ENCODE peak calls at places on chromosome 2, in eight cellular contexts. One of them, this sample, is unnamed.

GRCh38 chr2:214103199-214104001 is 307.5 kb upstream of the VWC2L start:
- DNase-seq in Panc1: no peak
- DNase-seq in cardiac muscle cell: no peak
- DNase-seq in right atrium auricular region: no peak
- DNase-seq in left ventricle myocardium inferior: no peak
- DNase-seq in neural progenitor cell: no peak
- DNase-seq in adrenal gland: no peak
- DNase-seq in AG04450: no peak
- DNase-seq in this sample: no peak

GRCh38 chr2:216181351-216181750 is 72.2 kb downstream of the XRCC5 start:
- DNase-seq in Panc1: no peak
- DNase-seq in cardiac muscle cell: no peak
- DNase-seq in right atrium auricular region: no peak
- DNase-seq in left ventricle myocardium inferior: no peak
- DNase-seq in neural progenitor cell: peak
- DNase-seq in adrenal gland: no peak
- DNase-seq in AG04450: no peak
- DNase-seq in this sample: no peak

GRCh38 chr2:132392211-132392610 is 24.4 kb upstream of the GPR39 start:
- DNase-seq in Panc1: no peak
- DNase-seq in cardiac muscle cell: no peak
- DNase-seq in right atrium auricular region: no peak
- DNase-seq in left ventricle myocardium inferior: no peak
- DNase-seq in neural progenitor cell: peak
- DNase-seq in adrenal gland: no peak
- DNase-seq in AG04450: no peak
- DNase-seq in this sample: no peak

GRCh38 chr2:84906108-84906899 is 848 bp downstream of the TMSB10 start:
- DNase-seq in Panc1: no peak
- DNase-seq in cardiac muscle cell: no peak
- DNase-seq in right atrium auricular region: peak
- DNase-seq in left ventricle myocardium inferior: peak
- DNase-seq in neural progenitor cell: peak
- DNase-seq in adrenal gland: peak
- DNase-seq in AG04450: no peak
- DNase-seq in this sample: no peak

GRCh38 chr2:170276056-170276455 is 98.1 kb downstream of the MYO3B start:
- DNase-seq in Panc1: no peak
- DNase-seq in cardiac muscle cell: no peak
- DNase-seq in right atrium auricular region: no peak
- DNase-seq in left ventricle myocardium inferior: no peak
- DNase-seq in neural progenitor cell: no peak
- DNase-seq in adrenal gland: no peak
- DNase-seq in AG04450: no peak
- DNase-seq in this sample: no peak

GRCh38 chr2:192500550-192501200 is 305.9 kb upstream of the TMEFF2 start:
- DNase-seq in Panc1: no peak
- DNase-seq in cardiac muscle cell: peak
- DNase-seq in right atrium auricular region: no peak
- DNase-seq in left ventricle myocardium inferior: no peak
- DNase-seq in neural progenitor cell: no peak
- DNase-seq in adrenal gland: no peak
- DNase-seq in AG04450: peak
- DNase-seq in this sample: peak

GRCh38 chr2:12787891-12788783 is 71.4 kb downstream of the TRIB2 start:
- DNase-seq in Panc1: no peak
- DNase-seq in cardiac muscle cell: peak
- DNase-seq in right atrium auricular region: no peak
- DNase-seq in left ventricle myocardium inferior: peak
- DNase-seq in neural progenitor cell: no peak
- DNase-seq in adrenal gland: no peak
- DNase-seq in AG04450: no peak
- DNase-seq in this sample: peak

GRCh38 chr2:47223980-47224379 is 68.9 kb upstream of the STPG4 start:
- DNase-seq in Panc1: no peak
- DNase-seq in cardiac muscle cell: peak
- DNase-seq in right atrium auricular region: no peak
- DNase-seq in left ventricle myocardium inferior: no peak
- DNase-seq in neural progenitor cell: no peak
- DNase-seq in adrenal gland: no peak
- DNase-seq in AG04450: no peak
- DNase-seq in this sample: no peak

GRCh38 chr2:221476195-221476594 is 95.9 kb downstream of the EPHA4 start:
- DNase-seq in Panc1: no peak
- DNase-seq in cardiac muscle cell: no peak
- DNase-seq in right atrium auricular region: no peak
- DNase-seq in left ventricle myocardium inferior: no peak
- DNase-seq in neural progenitor cell: no peak
- DNase-seq in adrenal gland: no peak
- DNase-seq in AG04450: no peak
- DNase-seq in this sample: no peak

GRCh38 chr2:221477697-221478096 is 94.4 kb downstream of the EPHA4 start:
- DNase-seq in Panc1: no peak
- DNase-seq in cardiac muscle cell: no peak
- DNase-seq in right atrium auricular region: no peak
- DNase-seq in left ventricle myocardium inferior: no peak
- DNase-seq in neural progenitor cell: no peak
- DNase-seq in adrenal gland: no peak
- DNase-seq in AG04450: no peak
- DNase-seq in this sample: no peak

GRCh38 chr2:221480251-221480650 is 91.9 kb downstream of the EPHA4 start:
- DNase-seq in Panc1: no peak
- DNase-seq in cardiac muscle cell: no peak
- DNase-seq in right atrium auricular region: no peak
- DNase-seq in left ventricle myocardium inferior: no peak
- DNase-seq in neural progenitor cell: no peak
- DNase-seq in adrenal gland: no peak
- DNase-seq in AG04450: no peak
- DNase-seq in this sample: no peak

GRCh38 chr2:221482581-221483140 is 89.4 kb downstream of the EPHA4 start:
- DNase-seq in Panc1: no peak
- DNase-seq in cardiac muscle cell: no peak
- DNase-seq in right atrium auricular region: no peak
- DNase-seq in left ventricle myocardium inferior: no peak
- DNase-seq in neural progenitor cell: no peak
- DNase-seq in adrenal gland: peak
- DNase-seq in AG04450: no peak
- DNase-seq in this sample: no peak

GRCh38 chr2:221478106-221478863 is 93.8 kb downstream of the EPHA4 start:
- DNase-seq in Panc1: no peak
- DNase-seq in cardiac muscle cell: no peak
- DNase-seq in right atrium auricular region: no peak
- DNase-seq in left ventricle myocardium inferior: no peak
- DNase-seq in neural progenitor cell: no peak
- DNase-seq in adrenal gland: no peak
- DNase-seq in AG04450: no peak
- DNase-seq in this sample: no peak
- H3K27ac ChIP-seq in Panc1: no peak
- H3K27ac ChIP-seq in cardiac muscle cell: no peak
- H3K27ac ChIP-seq in right atrium auricular region: peak
- H3K27ac ChIP-seq in left ventricle myocardium inferior: peak
- H3K27ac ChIP-seq in neural progenitor cell: peak
- H3K27ac ChIP-seq in adrenal gland: no peak
- H3K27ac ChIP-seq in AG04450: no peak
- H3K27ac ChIP-seq in this sample: no peak

GRCh38 chr2:63692002-63692606 is 103.3 kb downstream of the MDH1 start:
- DNase-seq in Panc1: peak
- DNase-seq in cardiac muscle cell: peak
- DNase-seq in right atrium auricular region: no peak
- DNase-seq in left ventricle myocardium inferior: no peak
- DNase-seq in neural progenitor cell: peak
- DNase-seq in adrenal gland: peak
- DNase-seq in AG04450: no peak
- DNase-seq in this sample: peak
- TF ChIP-seq CTCF in Panc1: peak
- TF ChIP-seq CTCF in cardiac muscle cell: peak
- TF ChIP-seq CTCF in right atrium auricular region: peak
- TF ChIP-seq CTCF in left ventricle myocardium inferior: peak
- TF ChIP-seq CTCF in neural progenitor cell: peak
- TF ChIP-seq CTCF in adrenal gland: peak
- TF ChIP-seq CTCF in AG04450: peak
- TF ChIP-seq CTCF in this sample: peak

GRCh38 chr2:197296861-197297260 is 13.7 kb downstream of the ANKRD44 start:
- DNase-seq in Panc1: no peak
- DNase-seq in cardiac muscle cell: no peak
- DNase-seq in right atrium auricular region: no peak
- DNase-seq in left ventricle myocardium inferior: no peak
- DNase-seq in neural progenitor cell: no peak
- DNase-seq in adrenal gland: no peak
- DNase-seq in AG04450: no peak
- DNase-seq in this sample: no peak
- H3K27ac ChIP-seq in Panc1: no peak
- H3K27ac ChIP-seq in cardiac muscle cell: no peak
- H3K27ac ChIP-seq in right atrium auricular region: no peak
- H3K27ac ChIP-seq in left ventricle myocardium inferior: no peak
- H3K27ac ChIP-seq in neural progenitor cell: no peak
- H3K27ac ChIP-seq in adrenal gland: no peak
- H3K27ac ChIP-seq in AG04450: no peak
- H3K27ac ChIP-seq in this sample: no peak

DNA sequence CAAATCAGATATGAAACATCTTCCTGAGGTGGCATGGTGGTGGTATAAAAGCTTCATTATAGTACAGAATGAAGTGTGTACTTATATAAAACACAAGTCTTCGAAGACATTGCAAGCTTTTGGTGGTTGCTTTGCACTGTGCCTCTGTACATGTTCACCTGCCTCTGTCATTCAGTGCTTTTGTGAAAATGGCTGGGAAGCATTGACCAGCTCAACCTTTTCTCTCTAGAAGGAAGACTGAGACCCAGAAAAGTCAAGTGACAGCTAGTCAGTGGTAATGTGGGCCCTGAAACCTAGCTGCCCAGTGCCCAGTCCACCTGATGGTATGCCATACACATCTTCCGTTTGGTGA is 12.1 kb downstream of the ITGA6 start:
- DNase-seq in Panc1: no peak
- DNase-seq in cardiac muscle cell: no peak
- DNase-seq in right atrium auricular region: no peak
- DNase-seq in left ventricle myocardium inferior: no peak
- DNase-seq in neural progenitor cell: no peak
- DNase-seq in adrenal gland: no peak
- DNase-seq in AG04450: no peak
- DNase-seq in this sample: no peak
- TF ChIP-seq CTCF in Panc1: no peak
- TF ChIP-seq CTCF in cardiac muscle cell: no peak
- TF ChIP-seq CTCF in right atrium auricular region: no peak
- TF ChIP-seq CTCF in left ventricle myocardium inferior: no peak
- TF ChIP-seq CTCF in neural progenitor cell: no peak
- TF ChIP-seq CTCF in adrenal gland: no peak
- TF ChIP-seq CTCF in AG04450: no peak
- TF ChIP-seq CTCF in this sample: no peak

DNA sequence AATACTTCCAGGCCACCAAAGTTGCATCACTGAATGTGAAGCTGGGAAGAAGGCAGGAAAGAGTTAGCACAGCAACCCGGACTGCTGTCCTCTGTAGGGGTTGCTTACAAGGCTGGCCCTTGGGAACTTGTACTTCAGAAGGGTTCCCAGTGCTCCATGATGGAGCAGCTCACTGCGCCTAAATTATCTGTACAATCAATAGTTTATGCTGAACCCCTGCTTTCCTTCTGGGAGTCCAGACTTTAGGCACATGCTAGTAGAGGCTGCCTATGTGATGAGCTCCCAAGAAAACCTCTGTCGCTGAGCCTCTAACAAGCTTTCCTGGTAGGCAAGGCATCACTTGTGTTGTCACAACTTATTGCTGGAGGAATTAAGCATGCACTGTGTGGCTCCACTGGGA is 34.3 kb downstream of the XDH start:
- DNase-seq in Panc1: no peak
- DNase-seq in cardiac muscle cell: no peak
- DNase-seq in right atrium auricular region: no peak
- DNase-seq in left ventricle myocardium inferior: no peak
- DNase-seq in neural progenitor cell: no peak
- DNase-seq in adrenal gland: no peak
- DNase-seq in AG04450: no peak
- DNase-seq in this sample: no peak
- H3K27ac ChIP-seq in Panc1: no peak
- H3K27ac ChIP-seq in cardiac muscle cell: no peak
- H3K27ac ChIP-seq in right atrium auricular region: no peak
- H3K27ac ChIP-seq in left ventricle myocardium inferior: no peak
- H3K27ac ChIP-seq in neural progenitor cell: no peak
- H3K27ac ChIP-seq in adrenal gland: no peak
- H3K27ac ChIP-seq in AG04450: no peak
- H3K27ac ChIP-seq in this sample: no peak

DNA sequence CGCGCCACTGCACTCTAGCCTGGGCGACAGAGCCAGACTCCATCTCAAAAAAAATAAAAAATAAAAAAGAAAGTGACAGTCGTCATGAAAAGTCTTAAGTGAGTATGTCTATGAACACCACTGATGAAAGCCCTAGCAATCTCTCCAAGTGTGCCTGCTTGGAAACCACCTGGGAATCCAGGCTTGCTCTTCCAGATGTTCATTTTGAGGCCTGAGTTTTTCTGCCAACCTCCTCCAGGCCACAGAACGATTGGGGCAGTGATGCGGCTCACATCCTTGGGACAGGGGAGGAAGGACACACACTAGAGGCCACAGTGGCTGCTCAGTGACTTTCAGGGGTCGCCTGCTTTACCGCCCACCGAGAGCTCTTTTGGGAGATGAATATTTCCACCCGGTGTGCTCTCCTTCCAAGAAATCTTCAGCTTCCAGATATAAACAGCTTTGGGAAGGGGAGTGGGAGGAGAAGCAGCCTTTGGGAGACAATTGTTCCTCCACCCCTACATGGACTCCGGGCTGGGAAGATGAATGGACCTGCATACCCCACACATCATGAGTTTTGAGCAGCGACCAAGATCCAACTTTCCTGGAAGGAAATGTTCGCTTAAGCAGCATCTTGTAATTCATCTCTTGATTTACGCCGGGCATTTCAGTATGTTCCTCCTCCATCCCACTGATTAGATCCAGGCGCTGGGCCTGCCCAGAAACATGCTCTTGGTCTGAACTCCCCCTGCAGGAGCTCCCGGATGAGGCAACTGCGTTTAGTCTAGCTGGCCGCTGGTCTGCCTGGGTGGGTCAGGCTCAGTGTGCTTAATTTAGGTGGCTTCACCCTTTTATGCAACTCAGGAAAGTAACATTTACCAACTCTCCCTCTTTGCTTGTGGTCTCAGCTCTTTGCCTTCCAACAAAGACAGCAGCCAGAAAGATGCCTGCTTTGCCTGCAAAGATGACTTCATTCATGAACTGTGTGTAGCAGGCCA is 6.2 kb upstream of the ARMC9 start:
- DNase-seq in Panc1: no peak
- DNase-seq in cardiac muscle cell: peak
- DNase-seq in right atrium auricular region: peak
- DNase-seq in left ventricle myocardium inferior: peak
- DNase-seq in neural progenitor cell: peak
- DNase-seq in adrenal gland: peak
- DNase-seq in AG04450: peak
- DNase-seq in this sample: no peak
- TF ChIP-seq CTCF in Panc1: no peak
- TF ChIP-seq CTCF in cardiac muscle cell: peak
- TF ChIP-seq CTCF in right atrium auricular region: peak
- TF ChIP-seq CTCF in left ventricle myocardium inferior: peak
- TF ChIP-seq CTCF in neural progenitor cell: peak
- TF ChIP-seq CTCF in adrenal gland: peak
- TF ChIP-seq CTCF in AG04450: peak
- TF ChIP-seq CTCF in this sample: no peak

GRCh38 chr2:173049732-173050314 is 25.8 kb upstream of the MAP3K20 start:
- DNase-seq in Panc1: no peak
- DNase-seq in cardiac muscle cell: no peak
- DNase-seq in right atrium auricular region: no peak
- DNase-seq in left ventricle myocardium inferior: no peak
- DNase-seq in neural progenitor cell: no peak
- DNase-seq in adrenal gland: no peak
- DNase-seq in AG04450: no peak
- DNase-seq in this sample: no peak
- H3K27ac ChIP-seq in Panc1: peak
- H3K27ac ChIP-seq in cardiac muscle cell: no peak
- H3K27ac ChIP-seq in right atrium auricular region: peak
- H3K27ac ChIP-seq in left ventricle myocardium inferior: peak
- H3K27ac ChIP-seq in neural progenitor cell: no peak
- H3K27ac ChIP-seq in adrenal gland: peak
- H3K27ac ChIP-seq in AG04450: peak
- H3K27ac ChIP-seq in this sample: peak